ENCODE peak calls at places on chromosomes 11 and 22, in ten cellular contexts. D is MCF 10A; M is stimulated activated CD4-positive, alpha-beta T cell treated with anti-CD3 and anti-CD28 coated beads, Interleukin-1b, Interleukin-23, amount 100 ng/mL, for 4 hours; L is activated naive CD8-positive, alpha-beta T cell treated with anti-CD3 and anti-CD28 coated beads, Interleukin-2, amount 50 U/mL, for 16 hours; F is ELR; R is non-pigmented ciliary epithelial cell; Y is GM20000; S is iPS-NIHi11; U is right atrium auricular region; Q is AG09309. X is an unnamed sample.

GRCh38 chr11:45995342-45995734 is 72.9 kb downstream of the LARGE2 start:
- DNase-seq in U (no peak), Q (no peak), R (no peak), F (no peak), Y (no peak), S (no peak), D (no peak), L (no peak), M (no peak), X (no peak)

GRCh38 chr11:83063073-83063754 is 8.5 kb downstream of the RAB30 start:
- DNase-seq in F (peak), Y (peak), S (no peak), D (peak), U (no peak), R (no peak), L (no peak), M (no peak), Q (peak), X (peak)

GRCh38 chr11:24312464-24313238 is 184.2 kb upstream of the LUZP2 start:
- DNase-seq in Q (no peak), Y (no peak), F (peak), R (peak), M (no peak), D (no peak), U (no peak), L (no peak), S (no peak), X (no peak)

GRCh38 chr11:25197515-25197914 is 700.7 kb downstream of the LUZP2 start:
- DNase-seq in S (no peak), U (no peak), D (no peak), M (no peak), F (no peak), R (no peak), Q (no peak), Y (no peak), L (no peak), X (no peak)

GRCh38 chr22:27323646-27324045 is 477.9 kb downstream of the MN1 start:
- DNase-seq in F (no peak), U (peak), M (no peak), R (no peak), Y (no peak), D (no peak), L (no peak), S (no peak), Q (no peak), X (no peak)

GRCh38 chr11:92225563-92226308 is 1.1 kb downstream of the FAT3 start:
- DNase-seq in Q (no peak), D (no peak), F (no peak), M (no peak), Y (peak), R (no peak), L (no peak), U (no peak), S (peak), X (peak)

GRCh38 chr11:63520606-63521170 is 14.8 kb downstream of the LGALS12 start:
- DNase-seq in S (no peak), L (no peak), F (no peak), M (no peak), Q (no peak), U (no peak), R (no peak), Y (no peak), D (no peak), X (peak)

GRCh38 chr11:72732329-72732728 is 19.9 kb downstream of the ARAP1 start:
- DNase-seq in D (no peak), R (no peak), Y (no peak), S (no peak), M (no peak), U (no peak), L (no peak), F (no peak), Q (no peak), X (no peak)

GRCh38 chr11:97973352-97973857 is 1047.3 kb upstream of the CNTN5 start:
- DNase-seq in L (no peak), Y (no peak), U (no peak), M (no peak), S (no peak), R (no peak), D (no peak), Q (no peak), F (no peak), X (no peak)

GRCh38 chr11:23632293-23632692 is 772.0 kb upstream of the CCDC179 start:
- DNase-seq in Q (no peak), D (no peak), F (no peak), U (no peak), Y (no peak), R (no peak), L (no peak), S (peak), M (no peak), X (no peak)

GRCh38 chr22:37533995-37534394 is 14.8 kb upstream of the CARD10 start:
- DNase-seq in U (no peak), S (no peak), F (peak), D (peak), R (peak), Y (no peak), L (no peak), M (no peak), Q (no peak), X (peak)

GRCh38 chr11:23865341-23865975 is 631.4 kb upstream of the LUZP2 start:
- DNase-seq in R (no peak), D (no peak), M (no peak), S (no peak), F (peak), U (no peak), L (no peak), Y (no peak), Q (no peak), X (peak)

GRCh38 chr11:122656073-122656630 is 630 bp downstream of the UBASH3B start:
- DNase-seq in Q (no peak), D (peak), M (peak), L (peak), R (no peak), F (peak), U (no peak), S (peak), Y (peak), X (peak)

GRCh38 chr22:21101877-21102638 is 56.3 kb downstream of the LRRC74B start:
- DNase-seq in F (no peak), Y (no peak), R (no peak), M (no peak), D (no peak), L (no peak), Q (no peak), U (no peak), S (no peak), X (no peak)